ENCODE peak calls at places on chromosomes 13 and 19, in six cellular contexts. Q, V, K, W, T and S are unnamed samples.

GRCh38 chr19:17577698-17578097 is 22.2 kb downstream of the COLGALT1 start:
- DNase-seq in K (no peak), Q (no peak), T (no peak), V (no peak), W (no peak), S (no peak)

GRCh38 chr13:97231118-97231831 is 9.1 kb downstream of the MBNL2 start:
- DNase-seq in K (peak; percentile 52), V (no peak), W (no peak), Q (no peak), T (no peak), S (no peak)

GRCh38 chr13:85497652-85498051 is 301.6 kb downstream of the SLITRK6 start:
- DNase-seq in V (no peak), T (no peak), W (no peak), K (no peak), Q (peak; percentile 61), S (no peak)

GRCh38 chr13:45196622-45197021 is 4.2 kb downstream of the KCTD4 start:
- DNase-seq in W (no peak), T (no peak), Q (no peak), V (no peak), K (no peak), S (no peak)

GRCh38 chr13:113862766-113863510 is 938 bp downstream of the GAS6 start:
- DNase-seq in T (peak; percentile 84), Q (peak; percentile 66), V (peak; percentile 72), W (peak; percentile 60), K (peak; percentile 36), S (no peak)

GRCh38 chr19:12550951-12551832 is at the start of gene ZNF564:
- DNase-seq in K (peak; percentile 100), T (peak; percentile 95), W (peak; percentile 96), Q (peak; percentile 98), V (peak; percentile 98), S (peak; percentile 96)

GRCh38 chr13:93224545-93224944 is 2.1 kb upstream of the GPC6 start:
- DNase-seq in T (no peak), V (peak; percentile 67), Q (peak; percentile 30), K (no peak), W (no peak), S (no peak)

GRCh38 chr19:19239675-19240074 is 27.9 kb downstream of the NCAN start:
- DNase-seq in K (no peak), T (no peak), V (no peak), Q (no peak), W (no peak), S (no peak)

GRCh38 chr19:28667348-28667977 is 545.5 kb downstream of the UQCRFS1 start:
- DNase-seq in Q (no peak), W (no peak), K (no peak), T (no peak), V (no peak), S (no peak)

GRCh38 chr19:47699360-47699917 is 13.8 kb upstream of the EHD2 start:
- DNase-seq in T (no peak), Q (peak; percentile 82), V (peak; percentile 77), K (peak; percentile 18), W (no peak), S (peak; percentile 85)

GRCh38 chr13:73365240-73365639 is 306.4 kb downstream of the KLF5 start:
- DNase-seq in V (no peak), T (no peak), K (no peak), W (no peak), Q (no peak), S (no peak)

GRCh38 chr19:16118489-16119033 is 6.9 kb downstream of the RAB8A start:
- DNase-seq in Q (no peak), V (no peak), T (peak; percentile 72), W (no peak), K (peak; percentile 61), S (peak; percentile 90)

GRCh38 chr13:34942732-34943674 is 933 bp downstream of the NBEA start:
- DNase-seq in K (no peak), Q (peak; percentile 5), T (peak; percentile 64), W (peak; percentile 32), V (peak; percentile 84), S (peak; percentile 77)

GRCh38 chr19:10005632-10006334 is 4.5 kb downstream of the COL5A3 start:
- DNase-seq in V (no peak), Q (no peak), W (no peak), K (no peak), T (no peak), S (no peak)

GRCh38 chr19:17943284-17944221 is 10.7 kb downstream of the CCDC124 start:
- DNase-seq in Q (peak; percentile 2), W (peak; percentile 82), T (no peak), V (no peak), K (no peak), S (no peak)

GRCh38 chr19:40607898-40608621 is 6.9 kb downstream of the LTBP4 start:
- DNase-seq in K (no peak), W (no peak), V (no peak), Q (no peak), T (no peak), S (no peak)

GRCh38 chr13:70107498-70108271 is at the start of gene ATXN8OS:
- DNase-seq in V (peak; percentile 61), Q (no peak), W (peak; percentile 16), T (no peak), K (no peak), S (peak; percentile 69)

GRCh38 chr13:44013666-44014291 is 134.1 kb downstream of the LACC1 start:
- DNase-seq in K (peak; percentile 71), V (no peak), T (no peak), Q (peak; percentile 33), W (no peak), S (no peak)

GRCh38 chr19:15118248-15118647 is 11.0 kb downstream of the SYDE1 start:
- DNase-seq in W (no peak), K (no peak), V (no peak), T (no peak), Q (no peak), S (no peak)

GRCh38 chr19:30155529-30156200 is 213.6 kb downstream of the URI1 start:
- DNase-seq in Q (no peak), T (no peak), W (peak; percentile 72), V (no peak), K (no peak), S (no peak)

GRCh38 chr13:98775844-98776598 is 23.5 kb upstream of the SLC15A1 start:
- DNase-seq in V (no peak), T (no peak), K (no peak), W (no peak), Q (peak; percentile 84), S (no peak)

GRCh38 chr19:40623403-40624239 is 22.5 kb downstream of the LTBP4 start:
- DNase-seq in T (peak; percentile 77), K (no peak), W (no peak), Q (no peak), V (peak; percentile 96), S (no peak)

GRCh38 chr19:18589380-18590272 is 1.0 kb downstream of the REX1BD start:
- DNase-seq in Q (peak; percentile 83), K (no peak), W (peak; percentile 84), V (peak; percentile 90), T (peak; percentile 90), S (peak; percentile 93)

GRCh38 chr13:111398715-111399299 is 78.4 kb downstream of the TEX29 start:
- DNase-seq in Q (no peak), V (no peak), W (no peak), K (no peak), T (no peak), S (peak; percentile 27)

GRCh38 chr19:18784786-18785120 is 6.4 kb downstream of the COMP start:
- DNase-seq in K (no peak), V (no peak), T (no peak), Q (no peak), W (no peak), S (no peak)

GRCh38 chr13:109271991-109272454 is 514.4 kb downstream of the IRS2 start:
- DNase-seq in W (no peak), K (no peak), Q (no peak), T (no peak), V (peak; percentile 60), S (no peak)

GRCh38 chr13:44198826-44199225 is 174.8 kb upstream of the SERP2 start:
- DNase-seq in K (no peak), V (no peak), T (no peak), Q (no peak), W (no peak), S (no peak)

GRCh38 chr19:16394681-16395375 is 70.2 kb downstream of the KLF2 start:
- DNase-seq in Q (no peak), K (no peak), W (no peak), V (no peak), T (no peak), S (no peak)